ENCODE peak calls at places on chromosomes 1 and 21, in seven cellular contexts. A is effector memory CD4-positive, alpha-beta T cell; Y is SJSA1; O is ascending aorta; R is esophagus squamous epithelium; I is CD8-positive, alpha-beta memory T cell; S is left ventricle myocardium inferior. M is an unnamed sample.

GRCh38 chr1:240190881-240191385 is 99.2 kb downstream of the FMN2 start:
- DNase-seq in A (no peak), Y (peak; percentile 70), O (no peak), R (no peak), I (no peak), S (no peak), M (no peak)

GRCh38 chr21:38440746-38441145 is 57.5 kb downstream of the ERG start:
- DNase-seq in A (no peak), Y (peak; percentile 96), O (no peak), R (no peak), I (no peak), S (no peak), M (no peak)

GRCh38 chr1:8218351-8219092 is 99.4 kb upstream of the SLC45A1 start:
- DNase-seq in A (no peak), Y (no peak), O (no peak), R (no peak), I (no peak), S (no peak), M (no peak)

GRCh38 chr1:247064309-247064708 is 14.3 kb downstream of the ZNF670 start:
- DNase-seq in A (no peak), Y (no peak), O (no peak), R (no peak), I (no peak), S (no peak), M (no peak)

GRCh38 chr1:215273838-215274516 is 191.4 kb downstream of the KCNK2 start:
- DNase-seq in A (no peak), Y (peak; percentile 21), O (no peak), R (no peak), I (no peak), S (no peak), M (no peak)

GRCh38 chr1:150528997-150529396 is 13.4 kb downstream of the FALEC start:
- DNase-seq in A (no peak), Y (no peak), O (no peak), R (no peak), I (no peak), S (no peak), M (no peak)

GRCh38 chr1:171366099-171366498 is 52.1 kb downstream of the FMO4 start:
- DNase-seq in A (no peak), Y (no peak), O (no peak), R (no peak), I (no peak), S (no peak), M (no peak)

GRCh38 chr1:225469051-225469450 is 41.2 kb upstream of the LBR start:
- DNase-seq in A (no peak), Y (no peak), O (peak; percentile 45), R (no peak), I (no peak), S (no peak), M (no peak)

GRCh38 chr1:210482936-210483642 is 154.4 kb downstream of the HHAT start:
- DNase-seq in A (no peak), Y (no peak), O (no peak), R (no peak), I (no peak), S (no peak), M (no peak)

GRCh38 chr1:187143783-187144182 is 315.0 kb downstream of the PLA2G4A start:
- DNase-seq in A (no peak), Y (no peak), O (no peak), R (no peak), I (no peak), S (no peak), M (no peak)

GRCh38 chr1:29584816-29585600 is 348.7 kb downstream of the PTPRU start:
- DNase-seq in A (no peak), Y (no peak), O (peak; percentile 28), R (no peak), I (no peak), S (no peak), M (no peak)

GRCh38 chr21:14754259-14754604 is 208.1 kb upstream of the SAMSN1 start:
- DNase-seq in A (no peak), Y (no peak), O (no peak), R (no peak), I (no peak), S (no peak), M (no peak)

GRCh38 chr1:95793893-95794292 is 559.9 kb downstream of the RWDD3 start:
- DNase-seq in A (no peak), Y (no peak), O (no peak), R (no peak), I (no peak), S (no peak), M (no peak)

GRCh38 chr1:115530407-115530806 is 111.4 kb upstream of the VANGL1 start:
- DNase-seq in A (no peak), Y (peak; percentile 31), O (no peak), R (no peak), I (no peak), S (no peak), M (no peak)

GRCh38 chr1:89863165-89863835 is 42.5 kb downstream of the LRRC8D start:
- DNase-seq in A (no peak), Y (no peak), O (no peak), R (no peak), I (no peak), S (no peak), M (no peak)
- H3K27ac ChIP-seq in A (peak overlapping the region; percentile 58), Y (no peak overlapping the region), O (no peak overlapping the region), R (no peak overlapping the region), I (no peak overlapping the region), S (no peak overlapping the region), M (no peak overlapping the region)

GRCh38 chr21:31339736-31340135 is 4.3 kb downstream of the TIAM1 start:
- DNase-seq in A (no peak), Y (no peak), O (no peak), R (no peak), I (no peak), S (no peak), M (no peak)

GRCh38 chr21:31338892-31339368 is 5.1 kb downstream of the TIAM1 start:
- DNase-seq in A (no peak), Y (peak; percentile 70), O (no peak), R (no peak), I (no peak), S (no peak), M (no peak)

GRCh38 chr21:31336739-31337040 is 7.4 kb downstream of the TIAM1 start:
- DNase-seq in A (no peak), Y (no peak), O (no peak), R (no peak), I (no peak), S (no peak), M (no peak)

GRCh38 chr21:31337086-31337485 is 7.0 kb downstream of the TIAM1 start:
- DNase-seq in A (no peak), Y (no peak), O (no peak), R (no peak), I (no peak), S (no peak), M (no peak)

DNA sequence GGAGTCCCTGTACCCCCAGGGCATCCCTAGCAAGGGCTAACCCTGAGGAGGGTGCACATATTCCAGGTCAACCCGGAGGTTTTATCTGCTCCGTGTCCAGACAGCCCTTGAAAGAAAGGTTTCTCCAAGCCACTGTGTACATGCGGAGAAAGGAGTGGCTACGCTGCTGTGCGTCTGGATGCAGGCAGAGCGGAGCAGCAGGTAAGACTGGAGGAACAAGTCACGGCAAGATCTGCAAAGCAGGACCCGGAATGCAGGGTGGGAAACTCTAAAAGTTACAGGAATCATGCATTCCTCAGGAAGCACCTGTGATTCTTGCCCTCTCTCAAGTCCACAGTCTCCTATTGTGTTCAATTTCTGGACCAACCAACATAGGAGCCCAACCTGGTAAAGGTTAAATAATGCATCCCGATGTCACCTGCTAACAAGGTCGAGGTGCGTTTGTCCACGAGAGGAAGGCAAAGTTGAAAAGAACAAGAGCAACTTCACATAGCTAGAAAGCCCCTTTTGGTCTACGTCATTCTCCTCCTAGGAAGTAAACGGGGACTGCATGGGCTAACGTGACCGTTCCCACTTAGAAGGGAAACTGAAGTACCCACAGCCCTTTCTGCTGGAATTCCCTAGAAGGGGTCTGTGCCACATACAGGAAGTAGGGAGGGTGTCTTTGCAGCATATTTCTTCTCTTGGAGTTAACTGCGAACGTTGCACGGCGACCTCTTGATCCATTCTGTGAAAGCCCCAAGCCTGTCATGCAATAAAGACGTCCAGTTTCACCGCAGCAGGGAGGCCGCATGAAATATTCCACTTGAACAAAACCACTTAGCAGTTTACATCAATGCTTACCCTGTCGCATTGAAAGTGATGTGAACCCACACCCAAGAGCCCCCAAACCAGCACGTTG is 5.8 kb downstream of the TIAM1 start:
- DNase-seq in A (no peak), Y (no peak), O (no peak), R (no peak), I (no peak), S (no peak), M (no peak)
- H3K4me3 ChIP-seq in A (no peak overlapping the region), Y (no peak overlapping the region), O (no peak overlapping the region), R (no peak overlapping the region), I (no peak overlapping the region), S (no peak overlapping the region), M (no peak overlapping the region)

GRCh38 chr1:100411574-100411973 is 59.3 kb downstream of the CDC14A start:
- DNase-seq in A (no peak), Y (no peak), O (no peak), R (no peak), I (no peak), S (no peak), M (no peak)
- H3K4me1 ChIP-seq in A (peaks cover 50% of the 10 kb centered on the region), Y (no peaks in the 10 kb centered on the region), O (no peaks in the 10 kb centered on the region), R (peaks cover 7% of the 10 kb centered on the region), I (peaks cover 76% of the 10 kb centered on the region), S (peaks cover 4% of the 10 kb centered on the region), M (no peaks in the 10 kb centered on the region)

GRCh38 chr1:244211559-244211944 is 160.5 kb downstream of the ZBTB18 start:
- DNase-seq in A (no peak), Y (no peak), O (no peak), R (no peak), I (no peak), S (no peak), M (no peak)

GRCh38 chr1:244212219-244212618 is 161.1 kb downstream of the ZBTB18 start:
- DNase-seq in A (no peak), Y (no peak), O (no peak), R (no peak), I (no peak), S (no peak), M (no peak)

GRCh38 chr1:244216836-244217235 is 165.8 kb downstream of the ZBTB18 start:
- DNase-seq in A (no peak), Y (no peak), O (no peak), R (no peak), I (no peak), S (no peak), M (no peak)

GRCh38 chr1:244212792-244213475 is 161.9 kb downstream of the ZBTB18 start:
- DNase-seq in A (no peak), Y (no peak), O (no peak), R (no peak), I (no peak), S (no peak), M (no peak)

DNA sequence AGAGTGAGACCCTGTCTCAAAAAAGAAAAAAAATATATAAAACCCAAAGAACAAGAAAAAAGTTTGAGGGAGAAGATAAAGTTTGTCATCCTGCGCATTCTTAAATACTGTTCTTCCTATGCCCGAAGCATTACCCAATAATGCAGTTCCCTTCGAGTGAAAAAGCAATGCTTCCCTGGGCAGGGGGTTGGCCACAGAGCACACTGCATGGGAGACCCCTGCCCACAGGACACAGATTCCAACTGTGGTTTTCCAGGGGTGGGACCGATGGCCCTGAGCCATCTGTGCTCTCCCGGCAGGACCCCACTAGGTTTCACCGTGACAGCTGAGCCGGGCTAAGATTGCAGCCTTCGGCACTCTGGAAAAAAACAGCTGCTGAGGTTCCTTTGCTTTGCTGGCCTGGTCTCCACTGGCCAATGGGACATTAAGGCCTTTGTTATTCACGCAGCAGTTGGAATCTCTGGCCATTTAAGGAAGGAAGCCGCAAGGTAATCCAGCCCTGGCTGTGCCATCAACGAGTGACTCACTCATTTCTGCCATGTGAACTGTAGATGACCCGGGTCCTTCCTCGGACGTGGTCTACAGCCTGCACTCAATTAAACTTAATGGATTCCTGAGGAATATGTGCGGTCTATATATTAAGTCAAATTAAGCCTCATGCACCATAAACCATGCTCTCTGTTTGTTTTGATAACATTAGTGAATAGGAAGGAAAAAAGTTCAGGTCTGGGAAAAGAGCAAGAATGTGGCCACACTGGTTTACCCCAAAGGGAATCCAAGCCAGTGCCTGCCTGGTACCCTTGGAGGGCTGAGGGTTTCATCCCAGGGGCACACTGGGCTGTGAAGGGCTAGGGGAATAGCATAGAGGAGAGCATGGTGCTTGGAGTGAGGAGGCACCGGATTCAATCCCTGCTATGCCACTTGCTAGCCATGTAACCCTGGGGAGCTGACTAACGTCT is 163.2 kb downstream of the ZBTB18 start:
- DNase-seq in A (no peak), Y (peak; percentile 96), O (no peak), R (no peak), I (no peak), S (peak; percentile 20), M (no peak)
- H3K27ac ChIP-seq in A (no peak overlapping the region), Y (peak overlapping the region; percentile 71), O (no peak overlapping the region), R (peak overlapping the region; percentile 76), I (no peak overlapping the region), S (peak overlapping the region; percentile 48), M (no peak overlapping the region)